ENCODE peak calls at places on chromosomes 4 and X, in eight cellular contexts. U is fibroblast of lung; L is heart left ventricle; O is GM23338; Z is CD8-positive, alpha-beta T cell; V is right atrium auricular region; D is tibial nerve; T is sigmoid colon. S is an unnamed sample.

GRCh38 chr4:13920111-13920875 is 292.8 kb upstream of the BOD1L1 start:
- DNase-seq in U (peak; percentile 66), L (no peak), O (no peak), Z (no peak), V (no peak), D (no peak), T (no peak), S (peak; percentile 98)

GRCh38 chr4:87982446-87982845 is 6.9 kb downstream of the SPP1 start:
- DNase-seq in U (no peak), L (no peak), O (no peak), Z (no peak), V (no peak), D (no peak), T (no peak), S (no peak)

GRCh38 chr4:114890773-114891172 is 222.6 kb downstream of the NDST4 start:
- DNase-seq in U (peak; percentile 52), L (no peak), O (no peak), Z (no peak), V (no peak), D (no peak), T (no peak), S (peak; percentile 14)

GRCh38 chr4:47473351-47473750 is 9.8 kb upstream of the COMMD8 start:
- DNase-seq in U (no peak), L (no peak), O (no peak), Z (no peak), V (no peak), D (no peak), T (no peak), S (no peak)

GRCh38 chrX:100635989-100636320 is 651 bp downstream of the TSPAN6 start:
- DNase-seq in U (no peak), L (no peak), O (peak; percentile 38), Z (no peak), V (no peak), D (no peak), T (no peak), S (no peak)

GRCh38 chr4:153529646-153530045 is 63.5 kb downstream of the TMEM131L start:
- DNase-seq in U (peak; percentile 80), L (no peak), O (no peak), Z (no peak), V (no peak), D (no peak), T (no peak), S (no peak)

GRCh38 chr4:135368826-135369225 is 1167.2 kb upstream of the PABPC4L start:
- DNase-seq in U (peak; percentile 7), L (no peak), O (no peak), Z (no peak), V (no peak), D (no peak), T (no peak), S (no peak)

GRCh38 chrX:64093761-64094160 is 111.7 kb downstream of the AMER1 start:
- DNase-seq in U (peak; percentile 1), L (no peak), O (peak; percentile 67), Z (no peak), V (no peak), D (no peak), T (no peak), S (peak; percentile 21)

GRCh38 chrX:38346150-38346549 is 6.3 kb upstream of the OTC start:
- DNase-seq in U (no peak), L (no peak), O (no peak), Z (no peak), V (no peak), D (no peak), T (no peak), S (no peak)

GRCh38 chr4:139735381-139736256 is 70.0 kb downstream of the MGST2 start:
- DNase-seq in U (peak; percentile 39), L (peak; percentile 69), O (peak; percentile 66), Z (no peak), V (peak; percentile 57), D (no peak), T (peak; percentile 74), S (no peak)

GRCh38 chrX:109776986-109777385 is 43.9 kb upstream of the ACSL4 start:
- DNase-seq in U (no peak), L (no peak), O (no peak), Z (no peak), V (no peak), D (no peak), T (no peak), S (no peak)

GRCh38 chr4:175671491-175671934 is 140.6 kb downstream of the GPM6A start:
- DNase-seq in U (no peak), L (no peak), O (peak; percentile 69), Z (no peak), V (no peak), D (no peak), T (no peak), S (no peak)

GRCh38 chr4:112896326-112896892 is 153.0 kb upstream of the ANK2 start:
- DNase-seq in U (no peak), L (no peak), O (peak; percentile 48), Z (no peak), V (no peak), D (no peak), T (no peak), S (no peak)

GRCh38 chr4:148376151-148376550 is 66.1 kb downstream of the NR3C2 start:
- DNase-seq in U (peak; percentile 66), L (no peak), O (no peak), Z (peak; percentile 66), V (peak; percentile 62), D (peak; percentile 24), T (peak; percentile 75), S (peak; percentile 73)

GRCh38 chr4:184697956-184698355 is 35.9 kb downstream of the CENPU start:
- DNase-seq in U (no peak), L (no peak), O (no peak), Z (no peak), V (no peak), D (no peak), T (no peak), S (no peak)

GRCh38 chr4:184693056-184693455 is 40.8 kb downstream of the CENPU start:
- DNase-seq in U (peak; percentile 64), L (no peak), O (no peak), Z (no peak), V (no peak), D (no peak), T (no peak), S (no peak)

GRCh38 chr4:184695178-184695896 is 38.6 kb downstream of the CENPU start:
- DNase-seq in U (peak; percentile 11), L (no peak), O (no peak), Z (no peak), V (no peak), D (no peak), T (no peak), S (peak; percentile 97)

GRCh38 chr4:184689681-184690080 is 40.1 kb downstream of the PRIMPOL start:
- DNase-seq in U (no peak), L (no peak), O (no peak), Z (no peak), V (no peak), D (no peak), T (no peak), S (no peak)

DNA sequence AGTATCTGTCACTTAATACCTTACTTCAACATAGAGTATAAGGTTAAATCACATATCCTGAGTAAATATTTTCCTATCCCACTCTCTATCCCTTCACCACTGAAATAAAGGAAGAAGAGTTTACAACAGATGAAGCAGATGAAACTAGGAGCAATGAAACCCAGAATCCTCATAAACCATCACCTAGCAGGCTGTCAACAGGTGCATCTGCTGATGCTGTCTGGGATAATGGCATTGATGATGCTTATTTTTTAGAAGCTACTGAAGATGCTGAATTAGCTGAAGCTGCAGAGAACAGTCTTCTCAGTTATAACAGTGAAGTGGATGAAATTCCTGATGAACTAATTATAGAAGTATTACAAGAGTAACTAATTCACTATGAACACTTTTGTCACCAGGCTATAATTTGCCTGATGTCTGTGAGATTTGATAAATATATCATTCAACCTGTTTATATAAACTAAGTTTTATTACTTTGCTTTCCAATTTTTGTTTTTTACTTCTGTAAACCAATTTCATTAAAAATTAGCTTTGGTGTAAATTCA is 39.4 kb downstream of the CENPU start:
- DNase-seq in U (no peak), L (no peak), O (no peak), Z (no peak), V (no peak), D (no peak), T (no peak), S (no peak)
- H3K36me3 ChIP-seq in U (no peaks in the 10 kb centered on the region), L (peaks cover 6% of the 10 kb centered on the region), O (peaks cover 26% of the 10 kb centered on the region), Z (no peaks in the 10 kb centered on the region), V (no peaks in the 10 kb centered on the region), D (no peaks in the 10 kb centered on the region), T (no peaks in the 10 kb centered on the region), S (no peaks in the 10 kb centered on the region)

GRCh38 chr4:165208322-165208652 is 926 bp downstream of the KLHL2 start:
- DNase-seq in U (no peak), L (no peak), O (no peak), Z (peak; percentile 21), V (no peak), D (no peak), T (no peak), S (no peak)

GRCh38 chr4:165208741-165209388 is 1.5 kb downstream of the KLHL2 start:
- DNase-seq in U (no peak), L (no peak), O (no peak), Z (peak; percentile 30), V (no peak), D (no peak), T (no peak), S (no peak)

GRCh38 chr4:165209796-165210195 is 2.4 kb downstream of the KLHL2 start:
- DNase-seq in U (no peak), L (no peak), O (no peak), Z (no peak), V (no peak), D (no peak), T (no peak), S (no peak)

GRCh38 chr4:165207016-165207430 is 338 bp upstream of the KLHL2 start:
- DNase-seq in U (peak; percentile 35), L (no peak), O (no peak), Z (no peak), V (no peak), D (no peak), T (peak; percentile 62), S (no peak)

GRCh38 chr4:165207431-165208321 is at the start of gene KLHL2:
- DNase-seq in U (peak; percentile 77), L (peak; percentile 93), O (peak; percentile 85), Z (peak; percentile 61), V (peak; percentile 70), D (peak; percentile 43), T (peak; percentile 88), S (peak; percentile 54)
- TF ChIP-seq CTCF in U (no peak), L (no peak), O (no peak), Z (no peak), V (no peak), D (no peak), T (no peak), S (no peak)

DNA sequence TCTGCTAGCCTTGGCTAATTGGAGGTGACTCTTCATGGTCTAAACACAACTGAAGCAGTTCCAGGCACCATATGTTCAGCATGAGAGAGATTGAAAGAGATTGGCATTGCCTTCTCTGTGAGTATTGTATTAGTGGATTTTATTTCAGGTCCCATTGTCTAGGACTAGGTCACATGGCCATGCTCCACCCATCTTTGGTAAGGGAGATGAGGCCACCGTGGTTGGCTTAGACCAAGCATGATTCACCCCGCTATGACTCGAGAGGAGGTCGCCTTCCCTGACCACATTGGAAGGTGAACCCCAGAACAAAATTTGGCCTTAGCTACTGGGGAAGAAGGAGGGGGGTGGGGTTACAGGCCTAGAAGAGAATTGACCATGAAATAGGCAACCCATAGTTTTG is 109.9 kb upstream of the BCOR start:
- DNase-seq in U (no peak), L (no peak), O (no peak), Z (no peak), V (no peak), D (no peak), T (no peak), S (peak; percentile 12)
- H3K4me3 ChIP-seq in U (no peak overlapping the region), L (no peak overlapping the region), O (no peak overlapping the region), Z (no peak overlapping the region), V (no peak overlapping the region), D (no peak overlapping the region), T (no peak overlapping the region), S (no peak overlapping the region)

GRCh38 chrX:155900765-155901164 is 19.6 kb downstream of the VAMP7 start:
- DNase-seq in U (no peak), L (no peak), O (no peak), Z (no peak), V (no peak), D (no peak), T (no peak), S (no peak)
- H3K36me3 ChIP-seq in U (no peaks in the 10 kb centered on the region), L (peaks cover 12% of the 10 kb centered on the region), O (peaks cover 20% of the 10 kb centered on the region), Z (no peaks in the 10 kb centered on the region), V (peaks cover 16% of the 10 kb centered on the region), D (no peaks in the 10 kb centered on the region), T (no peaks in the 10 kb centered on the region), S (no peaks in the 10 kb centered on the region)